ENCODE peak calls at places on chromosomes 12 and 14, in five cellular contexts. Y, J, C, D and B are unnamed samples. For H3K27me3 and H3K36me3, the result is how much of the 10 kb centered on the place peaks cover.

GRCh38 chr14:72607386-72608125 is 286.3 kb downstream of the DPF3 start:
- DNase-seq in Y (peak), J (no peak), C (no peak), D (peak), B (no peak)

GRCh38 chr12:60100150-60100549 is 504.3 kb downstream of the SLC16A7 start:
- DNase-seq in Y (no peak), J (no peak), C (no peak), D (no peak), B (no peak)

GRCh38 chr14:61344437-61345143 is 23.2 kb downstream of the PRKCH start:
- DNase-seq in Y (no peak), J (no peak), C (no peak), D (no peak), B (no peak)

GRCh38 chr12:93019240-93019910 is 90.3 kb upstream of the EEA1 start:
- DNase-seq in Y (no peak), J (no peak), C (no peak), D (no peak), B (no peak)

GRCh38 chr12:75641031-75641780 is 129.8 kb upstream of the KRR1 start:
- DNase-seq in Y (no peak), J (no peak), C (no peak), D (peak), B (no peak)

GRCh38 chr14:68308695-68309094 is 484.2 kb downstream of the ZFP36L1 start:
- DNase-seq in Y (no peak), J (no peak), C (no peak), D (no peak), B (no peak)

GRCh38 chr12:990308-990648 is 745 bp upstream of the ERC1 start:
- DNase-seq in Y (peak), J (peak), C (peak), D (no peak), B (peak)

GRCh38 chr14:105495101-105495989 is 4.3 kb downstream of the TEDC1 start:
- DNase-seq in Y (no peak), J (no peak), C (peak), D (no peak), B (peak)

GRCh38 chr12:6951551-6952120 is 480 bp downstream of the PTPN6 start:
- DNase-seq in Y (no peak), J (no peak), C (no peak), D (no peak), B (no peak)

GRCh38 chr12:120453977-120454376 is 7.7 kb downstream of the GATC start:
- DNase-seq in Y (no peak), J (no peak), C (no peak), D (no peak), B (peak)

GRCh38 chr12:42589465-42590323 is at the start of gene PRICKLE1:
- DNase-seq in Y (no peak), J (peak), C (peak), D (no peak), B (peak)

GRCh38 chr12:12333980-12334709 is 15.9 kb downstream of the MANSC1 start:
- DNase-seq in Y (peak), J (peak), C (peak), D (no peak), B (peak)

GRCh38 chr14:24184104-24184970 is 4.3 kb downstream of the IPO4 start:
- DNase-seq in Y (no peak), J (no peak), C (no peak), D (no peak), B (no peak)

GRCh38 chr14:74952697-74953484 is 2.5 kb downstream of the PGF start:
- DNase-seq in Y (no peak), J (no peak), C (no peak), D (no peak), B (no peak)

GRCh38 chr12:92437452-92437851 is 265.3 kb upstream of the PLEKHG7 start:
- DNase-seq in Y (no peak), J (no peak), C (no peak), D (no peak), B (no peak)

GRCh38 chr12:6444704-6445688 is at the start of gene CD27:
- DNase-seq in Y (no peak), J (no peak), C (peak), D (no peak), B (no peak)

GRCh38 chr12:20442322-20442721 is 74.0 kb downstream of the PDE3A start:
- DNase-seq in Y (no peak), J (no peak), C (no peak), D (no peak), B (no peak)

GRCh38 chr14:25828562-25828961 is 769.3 kb downstream of the NOVA1 start:
- DNase-seq in Y (no peak), J (no peak), C (no peak), D (no peak), B (no peak)

GRCh38 chr12:29738416-29738815 is 45.3 kb downstream of the TMTC1 start:
- DNase-seq in Y (no peak), J (no peak), C (no peak), D (no peak), B (no peak)

GRCh38 chr14:62957562-62957961 is 87.7 kb downstream of the KCNH5 start:
- DNase-seq in Y (no peak), J (no peak), C (no peak), D (peak), B (no peak)

GRCh38 chr14:50726372-50727107 is 58.4 kb upstream of the SAV1 start:
- DNase-seq in Y (no peak), J (no peak), C (no peak), D (peak), B (no peak)

GRCh38 chr12:114902665-114903393 is 218.9 kb upstream of the TBX3 start:
- DNase-seq in Y (no peak), J (no peak), C (no peak), D (peak), B (no peak)

GRCh38 chr12:68129979-68130378 is 29.6 kb downstream of the IFNG start:
- DNase-seq in Y (no peak), J (no peak), C (no peak), D (no peak), B (no peak)

GRCh38 chr14:69214376-69214775 is 23.1 kb downstream of the EXD2 start:
- DNase-seq in Y (no peak), J (no peak), C (no peak), D (no peak), B (no peak)

GRCh38 chr12:58314610-58315009 is 373.2 kb downstream of the ATP23 start:
- DNase-seq in Y (no peak), J (no peak), C (no peak), D (no peak), B (no peak)

GRCh38 chr14:99064262-99064954 is 207.6 kb downstream of the BCL11B start:
- DNase-seq in Y (no peak), J (no peak), C (no peak), D (no peak), B (no peak)

GRCh38 chr12:100248886-100249285 is 18.0 kb downstream of the DEPDC4 start:
- DNase-seq in Y (no peak), J (no peak), C (no peak), D (no peak), B (no peak)

GRCh38 chr14:74616996-74617700 is 5.1 kb upstream of the LTBP2 start:
- DNase-seq in Y (no peak), J (peak), C (no peak), D (no peak), B (peak)

GRCh38 chr14:63650336-63650952 is 8.8 kb upstream of the WDR89 start:
- DNase-seq in Y (no peak), J (no peak), C (no peak), D (no peak), B (no peak)

GRCh38 chr14:38143170-38143569 is 64.5 kb upstream of the SSTR1 start:
- DNase-seq in Y (no peak), J (no peak), C (no peak), D (no peak), B (no peak)

GRCh38 chr14:24941719-24942118 is 108.2 kb downstream of the STXBP6 start:
- DNase-seq in Y (peak), J (no peak), C (no peak), D (no peak), B (no peak)

GRCh38 chr12:1848741-1849140 is 28.4 kb downstream of the LRTM2 start:
- DNase-seq in Y (no peak), J (no peak), C (no peak), D (no peak), B (no peak)

GRCh38 chr12:123149828-123150272 is 1.0 kb downstream of the PITPNM2 start:
- DNase-seq in Y (no peak), J (peak), C (no peak), D (no peak), B (peak)

GRCh38 chr14:58238252-58239247 is 6.1 kb upstream of the PSMA3 start:
- DNase-seq in Y (no peak), J (peak), C (no peak), D (no peak), B (peak)

GRCh38 chr14:68694516-68695235 is 98.2 kb downstream of the ZFP36L1 start:
- DNase-seq in Y (no peak), J (no peak), C (no peak), D (no peak), B (no peak)

GRCh38 chr12:123267991-123268843 is 3.4 kb downstream of the CDK2AP1 start:
- DNase-seq in Y (peak), J (no peak), C (peak), D (no peak), B (peak)

GRCh38 chr14:33914676-33915516 is 36.0 kb downstream of the EGLN3 start:
- DNase-seq in Y (no peak), J (no peak), C (no peak), D (peak), B (no peak)

GRCh38 chr14:77498984-77499527 is 440 bp upstream of the ISM2 start:
- DNase-seq in Y (no peak), J (peak), C (peak), D (no peak), B (peak)

GRCh38 chr14:70934502-70935134 is 27.4 kb downstream of the PCNX1 start:
- DNase-seq in Y (no peak), J (no peak), C (no peak), D (no peak), B (no peak)

GRCh38 chr14:106286697-106287290 is 760.4 kb downstream of the TMEM121 start:
- DNase-seq in Y (no peak), J (peak), C (no peak), D (no peak), B (no peak)

GRCh38 chr12:51442324-51442723 is 17.7 kb downstream of the SLC4A8 start:
- DNase-seq in Y (no peak), J (no peak), C (no peak), D (no peak), B (no peak)
- H3K27me3 ChIP-seq in Y (under half), J (under half), C (under half), D (under half), B (under half)

GRCh38 chr14:30443368-30444007 is 115.5 kb upstream of the G2E3 start:
- DNase-seq in Y (no peak), J (no peak), C (no peak), D (peak), B (peak)
- H3K36me3 ChIP-seq in Y (under half), J (under half), C (under half), D (under half), B (under half)

GRCh38 chr12:102958073-102958829 is 777 bp downstream of the ASCL1 start:
- DNase-seq in Y (no peak), J (peak), C (no peak), D (no peak), B (peak)

GRCh38 chr12:102959391-102959790 is 1.9 kb downstream of the ASCL1 start:
- DNase-seq in Y (no peak), J (no peak), C (no peak), D (no peak), B (no peak)

GRCh38 chr12:102957339-102958050 is at the start of gene ASCL1:
- DNase-seq in Y (no peak), J (peak), C (no peak), D (no peak), B (peak)

GRCh38 chr12:102956738-102957338 is 636 bp upstream of the ASCL1 start:
- DNase-seq in Y (no peak), J (no peak), C (no peak), D (no peak), B (no peak)

GRCh38 chr12:102958830-102959176 is 1.3 kb downstream of the ASCL1 start:
- DNase-seq in Y (no peak), J (no peak), C (no peak), D (no peak), B (no peak)
- H3K4me3 ChIP-seq in Y (no peak), J (peak), C (peak), D (no peak), B (peak)

GRCh38 chr14:56803816-56804535 is 6.3 kb downstream of the OTX2 start:
- DNase-seq in Y (no peak), J (no peak), C (no peak), D (no peak), B (peak)
- H3K27me3 ChIP-seq in Y (half or more), J (under half), C (half or more), D (half or more), B (half or more)

DNA sequence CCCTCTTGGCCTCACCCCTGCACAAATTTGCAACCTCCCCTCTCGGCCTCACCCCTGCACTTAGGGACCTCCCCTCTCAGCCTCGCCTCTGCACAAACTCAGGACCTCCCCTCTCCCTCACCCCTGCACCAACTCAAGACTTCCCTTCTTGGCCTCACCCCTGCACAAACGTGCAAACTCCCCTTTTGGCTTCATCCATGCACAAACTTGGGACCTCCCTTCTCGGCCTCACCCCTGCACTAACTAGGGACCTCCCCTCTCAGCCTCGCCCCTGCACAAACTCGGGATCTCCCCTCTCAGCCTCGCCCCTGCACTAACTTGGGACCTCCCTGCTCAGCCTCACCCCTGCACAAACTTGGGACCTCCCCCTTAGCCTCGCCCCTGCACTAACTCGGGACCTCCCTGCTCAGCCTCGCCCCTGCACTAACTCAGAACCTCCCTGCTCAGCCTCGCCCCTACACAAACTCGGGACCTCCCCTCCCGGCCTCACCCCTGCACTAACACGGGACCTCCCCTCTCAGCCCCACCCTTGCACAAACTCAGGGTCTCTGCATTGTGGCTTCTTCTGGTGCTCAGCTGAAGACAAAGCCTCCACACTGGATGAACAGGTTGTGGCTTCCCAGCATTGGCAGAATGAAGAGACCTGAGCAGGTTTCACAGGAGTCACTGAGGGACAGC is 11.0 kb upstream of the GOLGA3 start:
- DNase-seq in Y (no peak), J (no peak), C (no peak), D (no peak), B (no peak)
- H3K36me3 ChIP-seq in Y (under half), J (under half), C (under half), D (under half), B (under half)